ENCODE peak calls at places on chromosomes 6 and 20, in eight cellular contexts. H, E, I, X, Y, M, F and W are unnamed samples.

GRCh38 chr6:4253604-4254211 is 118.3 kb upstream of the ECI2 start:
- DNase-seq in H (no peak), E (no peak), I (no peak), X (peak; percentile 69), Y (no peak), M (no peak), F (no peak), W (no peak)

GRCh38 chr6:47097092-47097945 is 55.2 kb upstream of the ADGRF1 start:
- DNase-seq in H (peak; percentile 46), E (no peak), I (peak; percentile 88), X (peak; percentile 83), Y (peak; percentile 81), M (peak; percentile 43), F (peak; percentile 45), W (peak; percentile 28)

GRCh38 chr6:16898640-16899428 is 137.6 kb upstream of the ATXN1 start:
- DNase-seq in H (no peak), E (no peak), I (no peak), X (no peak), Y (no peak), M (no peak), F (no peak), W (no peak)

GRCh38 chr6:159047896-159048685 is 3.3 kb upstream of the TAGAP start:
- DNase-seq in H (no peak), E (no peak), I (no peak), X (no peak), Y (no peak), M (no peak), F (no peak), W (no peak)

GRCh38 chr20:1299522-1299921 is 29.4 kb downstream of the SDCBP2 start:
- DNase-seq in H (peak; percentile 59), E (no peak), I (peak; percentile 73), X (no peak), Y (no peak), M (no peak), F (no peak), W (no peak)

GRCh38 chr6:110900028-110900598 is 25.5 kb downstream of the AMD1 start:
- DNase-seq in H (no peak), E (no peak), I (no peak), X (no peak), Y (no peak), M (no peak), F (no peak), W (no peak)

GRCh38 chr20:31716818-31717477 is 5.7 kb downstream of the BCL2L1 start:
- DNase-seq in H (no peak), E (no peak), I (no peak), X (no peak), Y (no peak), M (no peak), F (no peak), W (no peak)

GRCh38 chr6:111673871-111674270 is 68.2 kb upstream of the TRAF3IP2 start:
- DNase-seq in H (no peak), E (no peak), I (no peak), X (no peak), Y (no peak), M (no peak), F (no peak), W (no peak)

GRCh38 chr20:41363601-41364000 is 3.0 kb downstream of the EMILIN3 start:
- DNase-seq in H (no peak), E (no peak), I (no peak), X (no peak), Y (no peak), M (no peak), F (no peak), W (no peak)

GRCh38 chr20:53613748-53614147 is 20.1 kb upstream of the ZNF217 start:
- DNase-seq in H (no peak), E (no peak), I (no peak), X (no peak), Y (no peak), M (no peak), F (no peak), W (no peak)

GRCh38 chr6:97674802-97675201 is 391.8 kb upstream of the MMS22L start:
- DNase-seq in H (no peak), E (no peak), I (no peak), X (peak; percentile 87), Y (no peak), M (no peak), F (no peak), W (no peak)

GRCh38 chr20:5001174-5002076 is at the start of gene SLC23A2:
- DNase-seq in H (peak; percentile 65), E (no peak), I (peak; percentile 67), X (no peak), Y (peak; percentile 45), M (peak; percentile 9), F (peak; percentile 57), W (peak; percentile 62)

GRCh38 chr6:134117409-134117808 is 65.0 kb upstream of the SLC2A12 start:
- DNase-seq in H (no peak), E (no peak), I (no peak), X (peak; percentile 39), Y (no peak), M (no peak), F (no peak), W (no peak)

GRCh38 chr6:149224399-149224798 is 93.1 kb upstream of the TAB2 start:
- DNase-seq in H (no peak), E (no peak), I (no peak), X (no peak), Y (no peak), M (no peak), F (no peak), W (no peak)

GRCh38 chr20:24422361-24422760 is 47.1 kb upstream of the SYNDIG1 start:
- DNase-seq in H (no peak), E (no peak), I (no peak), X (no peak), Y (no peak), M (no peak), F (no peak), W (no peak)

GRCh38 chr20:41913146-41913545 is 295.0 kb upstream of the CHD6 start:
- DNase-seq in H (no peak), E (no peak), I (no peak), X (no peak), Y (no peak), M (no peak), F (no peak), W (no peak)

GRCh38 chr6:36618366-36619355 is 24.5 kb downstream of the SRSF3 start:
- DNase-seq in H (no peak), E (no peak), I (no peak), X (no peak), Y (no peak), M (no peak), F (no peak), W (no peak)

GRCh38 chr20:45306431-45306982 is at the start of gene RBPJL:
- DNase-seq in H (peak; percentile 50), E (no peak), I (peak; percentile 77), X (no peak), Y (no peak), M (peak; percentile 37), F (no peak), W (no peak)

GRCh38 chr6:118859517-118860064 is 34.4 kb upstream of the ASF1A start:
- DNase-seq in H (no peak), E (no peak), I (no peak), X (no peak), Y (no peak), M (no peak), F (no peak), W (no peak)
- TF ChIP-seq CTCF in H (no peak), E (no peak), I (no peak), X (no peak), Y (no peak), M (no peak), F (no peak), W (no peak)

GRCh38 chr6:42137192-42137753 is 5.1 kb downstream of the C6orf132 start:
- DNase-seq in H (no peak), E (no peak), I (peak; percentile 74), X (no peak), Y (no peak), M (no peak), F (no peak), W (no peak)

GRCh38 chr6:42135722-42136121 is 6.7 kb downstream of the C6orf132 start:
- DNase-seq in H (no peak), E (no peak), I (peak; percentile 36), X (no peak), Y (no peak), M (no peak), F (no peak), W (no peak)

GRCh38 chr6:42135161-42135560 is 7.3 kb downstream of the C6orf132 start:
- DNase-seq in H (no peak), E (no peak), I (peak; percentile 21), X (no peak), Y (no peak), M (no peak), F (no peak), W (no peak)

GRCh38 chr6:42138190-42138589 is 4.2 kb downstream of the C6orf132 start:
- DNase-seq in H (no peak), E (no peak), I (no peak), X (no peak), Y (no peak), M (no peak), F (no peak), W (no peak)

DNA sequence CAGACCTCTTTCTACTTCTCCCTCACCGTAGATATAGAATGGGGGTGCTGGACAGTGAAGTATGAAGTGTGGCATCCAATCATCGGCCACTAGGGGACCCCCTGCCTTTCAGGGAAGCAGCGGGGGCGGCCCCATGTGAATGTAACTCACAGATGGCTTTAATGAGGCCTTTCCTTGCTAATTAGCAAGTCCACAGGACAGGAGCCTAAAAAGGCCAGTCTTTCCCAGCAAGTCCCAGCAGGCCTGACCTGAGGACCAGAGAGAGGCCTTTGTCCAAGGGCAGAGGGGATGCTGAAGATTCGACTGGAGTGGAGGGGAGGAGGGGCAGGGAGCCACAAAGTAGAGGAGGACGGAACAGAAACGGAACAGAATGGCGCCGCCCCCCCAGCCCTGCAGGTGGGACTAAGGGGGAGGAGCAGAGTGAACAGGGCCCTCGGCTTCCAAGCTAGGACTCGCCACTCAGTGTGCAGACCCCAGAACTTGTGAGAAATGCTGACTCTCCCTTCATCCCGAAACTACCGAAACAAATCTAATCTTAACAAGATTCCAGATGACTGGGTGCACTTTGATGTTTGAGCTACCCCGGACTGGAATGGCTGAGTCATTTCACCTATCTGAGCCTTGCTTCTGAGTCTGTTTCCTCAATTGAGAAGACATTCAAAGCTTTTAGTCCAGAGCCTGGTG is 5.8 kb downstream of the C6orf132 start:
- DNase-seq in H (no peak), E (peak; percentile 86), I (peak; percentile 91), X (peak; percentile 76), Y (peak; percentile 94), M (peak; percentile 26), F (no peak), W (peak; percentile 62)
- TF ChIP-seq CTCF in H (no peak), E (peak; percentile 61), I (peak; percentile 71), X (peak; percentile 69), Y (no peak), M (peak; percentile 53), F (no peak), W (peak; percentile 61)

GRCh38 chr6:20946890-20947289 is 412.6 kb downstream of the CDKAL1 start:
- DNase-seq in H (no peak), E (no peak), I (no peak), X (no peak), Y (no peak), M (no peak), F (no peak), W (no peak)
- TF ChIP-seq CTCF in H (no peak), E (no peak), I (no peak), X (no peak), Y (no peak), M (no peak), F (no peak), W (no peak)

DNA sequence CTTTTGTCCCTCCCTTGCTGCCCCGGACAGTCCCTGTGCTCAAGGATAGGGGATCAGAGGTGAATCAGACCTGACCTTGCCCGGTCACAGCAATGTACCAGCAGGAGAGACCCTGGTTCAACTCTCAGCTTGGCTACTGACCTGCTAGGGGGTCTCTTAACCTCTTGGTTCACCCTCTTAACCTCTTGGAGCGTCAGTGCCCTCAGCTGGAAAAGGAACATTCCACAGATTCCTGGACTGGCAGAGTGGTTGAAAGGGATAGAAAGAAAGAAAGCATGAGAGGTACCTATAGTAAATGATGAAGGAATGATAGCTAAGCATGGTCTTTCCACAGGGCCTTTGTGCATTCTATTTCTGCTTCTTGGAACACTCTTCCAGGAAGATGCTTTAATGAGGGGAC is 25.2 kb downstream of the SNAI1 start:
- DNase-seq in H (no peak), E (no peak), I (no peak), X (no peak), Y (no peak), M (no peak), F (no peak), W (no peak)
- TF ChIP-seq CTCF in H (no peak), E (no peak), I (no peak), X (no peak), Y (no peak), M (no peak), F (no peak), W (no peak)